ENCODE peak calls at places on chromosomes 5 and 9, in five cellular contexts. L is ELF-1; N is stimulated activated CD4-positive, alpha-beta T cell treated with anti-CD3 and anti-CD28 coated beads, Interleukin-2, amount 100 ng/mL, for 24 hours; U is AG08396; F is HTR-8/SVneo. X is an unnamed sample.

GRCh38 chr5:177369050-177369912 is 11.6 kb downstream of the RGS14 start:
- DNase-seq in U (peak), N (no peak), L (no peak), F (peak), X (no peak)

GRCh38 chr9:116471093-116471906 is 215.8 kb upstream of the TRIM32 start:
- DNase-seq in U (no peak), N (no peak), F (peak), L (peak), X (no peak)

GRCh38 chr5:135999396-136000139 is 29.2 kb upstream of the TGFBI start:
- DNase-seq in F (peak), U (no peak), N (no peak), L (peak), X (no peak)

GRCh38 chr5:148482697-148483462 is 99.1 kb downstream of the FBXO38 start:
- DNase-seq in U (peak), L (peak), F (peak), N (peak), X (peak)

GRCh38 chr5:9278925-9279603 is 266.8 kb downstream of the SEMA5A start:
- DNase-seq in U (no peak), N (no peak), L (no peak), F (no peak), X (no peak)

GRCh38 chr5:126234563-126235195 is 188.5 kb upstream of the GRAMD2B start:
- DNase-seq in U (peak), N (no peak), F (peak), L (peak), X (peak)

GRCh38 chr5:133533541-133533940 is 78.8 kb downstream of the FSTL4 start:
- DNase-seq in U (no peak), F (no peak), N (no peak), L (no peak), X (no peak)

GRCh38 chr5:143086851-143087637 is 316.4 kb downstream of the NR3C1 start:
- DNase-seq in N (no peak), L (peak), U (peak), F (peak), X (peak)

GRCh38 chr9:110994771-110995241 is 43.5 kb downstream of the LPAR1 start:
- DNase-seq in L (no peak), U (no peak), N (no peak), F (no peak), X (no peak)

GRCh38 chr5:172877496-172878260 is 43.6 kb downstream of the ERGIC1 start:
- DNase-seq in N (no peak), U (no peak), F (no peak), L (no peak), X (no peak)

GRCh38 chr9:25716220-25716872 is 38.1 kb upstream of the TUSC1 start:
- DNase-seq in N (no peak), F (peak), U (peak), L (peak), X (peak)

GRCh38 chr9:31023793-31024192 is 1360.7 kb upstream of the ACO1 start:
- DNase-seq in N (no peak), L (no peak), U (no peak), F (no peak), X (no peak)

GRCh38 chr9:136576269-136576626 is 30.4 kb upstream of the NOTCH1 start:
- DNase-seq in U (peak), L (no peak), N (peak), F (no peak), X (no peak)

GRCh38 chr9:136754626-136755284 is 3.3 kb downstream of the LCN8 start:
- DNase-seq in N (no peak), F (no peak), U (no peak), L (peak), X (no peak)

GRCh38 chr5:3282841-3283240 is 312.8 kb upstream of the IRX1 start:
- DNase-seq in L (no peak), U (no peak), N (no peak), F (no peak), X (no peak)

GRCh38 chr5:2374703-2375102 is 376.8 kb downstream of the IRX2 start:
- DNase-seq in L (no peak), U (no peak), F (no peak), N (no peak), X (no peak)

GRCh38 chr5:133121080-133121479 is 69.3 kb downstream of the HSPA4 start:
- DNase-seq in F (no peak), U (no peak), N (no peak), L (no peak), X (no peak)

GRCh38 chr5:68088302-68088701 is 127.3 kb upstream of the PIK3R1 start:
- DNase-seq in N (no peak), F (no peak), U (peak), L (no peak), X (peak)

GRCh38 chr5:133612021-133612860 is at the start of gene FSTL4:
- DNase-seq in U (no peak), N (peak), L (peak), F (no peak), X (peak)

GRCh38 chr9:120715331-120715924 is 1.2 kb upstream of the MEGF9 start:
- DNase-seq in F (no peak), N (no peak), U (peak), L (peak), X (peak)

GRCh38 chr5:52776116-52776515 is 11.6 kb upstream of the ITGA1 start:
- DNase-seq in N (no peak), L (no peak), U (no peak), F (no peak), X (no peak)

GRCh38 chr5:154214236-154215106 is 23.9 kb downstream of the GALNT10 start:
- DNase-seq in L (no peak), U (no peak), N (no peak), F (peak), X (peak)

GRCh38 chr9:114413909-114414308 is 26.1 kb upstream of the AKNA start:
- DNase-seq in N (no peak), F (no peak), L (no peak), U (peak), X (no peak)